ENCODE peak calls at places on chromosomes 11 and 22, in seven cellular contexts. One of them, this sample, is unnamed.

GRCh38 chr22:36787594-36787993 is 11.7 kb upstream of the IFT27 start:
- DNase-seq in coronary artery: no peak
- DNase-seq in nucleus accumbens: no peak
- DNase-seq in AG09319: no peak
- DNase-seq in stimulated activated CD4-positive, alpha-beta T cell treated with anti-CD3 and anti-CD28 coated beads, Interleukin-12 subunit alpha, Interleukin-12 subunit beta, amount 100 ng/mL, for 4 hours: no peak
- DNase-seq in neuronal stem cell: no peak
- DNase-seq in SK-N-SH: no peak
- DNase-seq in this sample: no peak

GRCh38 chr11:117284053-117284452 is 7.1 kb upstream of the BACE1-AS start:
- DNase-seq in neuronal stem cell: no peak
- DNase-seq in AG09319: no peak
- DNase-seq in stimulated activated CD4-positive, alpha-beta T cell treated with anti-CD3 and anti-CD28 coated beads, Interleukin-12 subunit alpha, Interleukin-12 subunit beta, amount 100 ng/mL, for 4 hours: no peak
- DNase-seq in SK-N-SH: no peak
- DNase-seq in nucleus accumbens: no peak
- DNase-seq in coronary artery: no peak
- DNase-seq in this sample: no peak

GRCh38 chr22:38942702-38943101 is 14.7 kb upstream of the APOBEC3A start:
- DNase-seq in nucleus accumbens: no peak
- DNase-seq in coronary artery: no peak
- DNase-seq in SK-N-SH: no peak
- DNase-seq in stimulated activated CD4-positive, alpha-beta T cell treated with anti-CD3 and anti-CD28 coated beads, Interleukin-12 subunit alpha, Interleukin-12 subunit beta, amount 100 ng/mL, for 4 hours: no peak
- DNase-seq in neuronal stem cell: no peak
- DNase-seq in AG09319: no peak
- DNase-seq in this sample: no peak

GRCh38 chr11:103920933-103921332 is 115.5 kb upstream of the DDI1 start:
- DNase-seq in coronary artery: no peak
- DNase-seq in nucleus accumbens: no peak
- DNase-seq in AG09319: no peak
- DNase-seq in SK-N-SH: no peak
- DNase-seq in neuronal stem cell: no peak
- DNase-seq in stimulated activated CD4-positive, alpha-beta T cell treated with anti-CD3 and anti-CD28 coated beads, Interleukin-12 subunit alpha, Interleukin-12 subunit beta, amount 100 ng/mL, for 4 hours: no peak
- DNase-seq in this sample: no peak

GRCh38 chr22:46240917-46241316 is 9.2 kb downstream of the CDPF1 start:
- DNase-seq in nucleus accumbens: no peak
- DNase-seq in coronary artery: no peak
- DNase-seq in neuronal stem cell: no peak
- DNase-seq in stimulated activated CD4-positive, alpha-beta T cell treated with anti-CD3 and anti-CD28 coated beads, Interleukin-12 subunit alpha, Interleukin-12 subunit beta, amount 100 ng/mL, for 4 hours: no peak
- DNase-seq in AG09319: no peak
- DNase-seq in SK-N-SH: peak
- DNase-seq in this sample: no peak

GRCh38 chr11:2376751-2377451 is at the start of gene CD81:
- DNase-seq in nucleus accumbens: peak
- DNase-seq in AG09319: no peak
- DNase-seq in SK-N-SH: peak
- DNase-seq in coronary artery: no peak
- DNase-seq in neuronal stem cell: peak
- DNase-seq in stimulated activated CD4-positive, alpha-beta T cell treated with anti-CD3 and anti-CD28 coated beads, Interleukin-12 subunit alpha, Interleukin-12 subunit beta, amount 100 ng/mL, for 4 hours: peak
- DNase-seq in this sample: peak

GRCh38 chr11:38411149-38411548 is 1813.1 kb upstream of the RAG2 start:
- DNase-seq in coronary artery: no peak
- DNase-seq in neuronal stem cell: no peak
- DNase-seq in nucleus accumbens: no peak
- DNase-seq in stimulated activated CD4-positive, alpha-beta T cell treated with anti-CD3 and anti-CD28 coated beads, Interleukin-12 subunit alpha, Interleukin-12 subunit beta, amount 100 ng/mL, for 4 hours: no peak
- DNase-seq in SK-N-SH: no peak
- DNase-seq in AG09319: no peak
- DNase-seq in this sample: no peak

GRCh38 chr11:72703281-72704008 is 29.2 kb upstream of the PDE2A start:
- DNase-seq in nucleus accumbens: no peak
- DNase-seq in SK-N-SH: no peak
- DNase-seq in stimulated activated CD4-positive, alpha-beta T cell treated with anti-CD3 and anti-CD28 coated beads, Interleukin-12 subunit alpha, Interleukin-12 subunit beta, amount 100 ng/mL, for 4 hours: no peak
- DNase-seq in neuronal stem cell: no peak
- DNase-seq in coronary artery: no peak
- DNase-seq in AG09319: peak
- DNase-seq in this sample: no peak

GRCh38 chr22:39090426-39091064 is 6.5 kb upstream of the APOBEC3H start:
- DNase-seq in SK-N-SH: no peak
- DNase-seq in AG09319: no peak
- DNase-seq in neuronal stem cell: no peak
- DNase-seq in coronary artery: no peak
- DNase-seq in stimulated activated CD4-positive, alpha-beta T cell treated with anti-CD3 and anti-CD28 coated beads, Interleukin-12 subunit alpha, Interleukin-12 subunit beta, amount 100 ng/mL, for 4 hours: peak
- DNase-seq in nucleus accumbens: no peak
- DNase-seq in this sample: no peak

GRCh38 chr11:118953265-118953664 is 2.8 kb upstream of the UPK2 start:
- DNase-seq in stimulated activated CD4-positive, alpha-beta T cell treated with anti-CD3 and anti-CD28 coated beads, Interleukin-12 subunit alpha, Interleukin-12 subunit beta, amount 100 ng/mL, for 4 hours: no peak
- DNase-seq in coronary artery: no peak
- DNase-seq in SK-N-SH: peak
- DNase-seq in neuronal stem cell: peak
- DNase-seq in AG09319: no peak
- DNase-seq in nucleus accumbens: peak
- DNase-seq in this sample: peak

GRCh38 chr11:120324932-120325810 is at the start of gene TLCD5:
- DNase-seq in coronary artery: peak
- DNase-seq in stimulated activated CD4-positive, alpha-beta T cell treated with anti-CD3 and anti-CD28 coated beads, Interleukin-12 subunit alpha, Interleukin-12 subunit beta, amount 100 ng/mL, for 4 hours: peak
- DNase-seq in nucleus accumbens: peak
- DNase-seq in neuronal stem cell: peak
- DNase-seq in SK-N-SH: peak
- DNase-seq in AG09319: no peak
- DNase-seq in this sample: peak

This sample was measured in BE2C.